ENCODE peak calls at places on chromosomes 5 and 9, in four cellular contexts. M, O, C and N are unnamed samples.

GRCh38 chr9:134723491-134723890 is 81.9 kb downstream of the COL5A1 start:
- DNase-seq in O (no peak), M (no peak), C (no peak), N (no peak)

GRCh38 chr5:82560546-82560945 is 282.4 kb upstream of the RPS23 start:
- DNase-seq in C (no peak), M (no peak), O (no peak), N (no peak)

GRCh38 chr9:107733530-107733907 is 243.9 kb upstream of the KLF4 start:
- DNase-seq in O (peak; percentile 83), M (no peak), C (peak; percentile 7), N (no peak)

GRCh38 chr5:139711852-139712171 is 63.7 kb downstream of the CXXC5 start:
- DNase-seq in M (no peak), C (no peak), O (no peak), N (no peak)

GRCh38 chr5:179762079-179762780 is 29.6 kb downstream of the MAML1 start:
- DNase-seq in M (peak; percentile 83), C (peak; percentile 18), O (no peak), N (peak; percentile 57)

GRCh38 chr9:98117984-98118639 is 910 bp downstream of the TRIM14 start:
- DNase-seq in M (peak; percentile 71), O (peak; percentile 61), C (no peak), N (peak; percentile 61)

GRCh38 chr5:65043843-65044359 is 275.2 kb downstream of the CWC27 start:
- DNase-seq in O (no peak), C (no peak), M (no peak), N (no peak)

GRCh38 chr5:124634228-124634819 is 112.1 kb downstream of the ZNF608 start:
- DNase-seq in O (no peak), C (no peak), M (no peak), N (no peak)

GRCh38 chr5:42494414-42494813 is 71.2 kb downstream of the GHR start:
- DNase-seq in O (no peak), C (no peak), M (no peak), N (no peak)

DNA sequence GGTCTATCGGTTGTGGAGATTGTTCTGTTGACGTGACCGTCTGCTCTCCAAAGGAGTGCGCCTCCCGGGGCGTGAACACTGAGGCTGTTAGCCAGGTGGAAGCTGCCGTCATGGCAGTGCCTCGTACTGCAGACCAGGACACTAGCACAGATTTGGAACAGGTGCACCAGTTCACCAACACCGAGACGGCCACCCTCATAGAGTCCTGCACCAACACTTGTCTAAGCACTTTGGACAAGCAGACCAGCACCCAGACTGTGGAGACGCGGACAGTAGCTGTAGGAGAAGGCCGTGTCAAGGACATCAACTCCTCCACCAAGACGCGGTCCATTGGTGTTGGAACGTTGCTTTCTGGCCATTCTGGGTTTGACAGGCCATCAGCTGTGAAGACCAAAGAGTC is 128.9 kb upstream of the DMRT1 start:
- DNase-seq in C (no peak), M (no peak), O (no peak), N (no peak)
- H3K4me3 ChIP-seq in C (no peak overlapping the region), M (no peak overlapping the region), O (no peak overlapping the region), N (no peak overlapping the region)

DNA sequence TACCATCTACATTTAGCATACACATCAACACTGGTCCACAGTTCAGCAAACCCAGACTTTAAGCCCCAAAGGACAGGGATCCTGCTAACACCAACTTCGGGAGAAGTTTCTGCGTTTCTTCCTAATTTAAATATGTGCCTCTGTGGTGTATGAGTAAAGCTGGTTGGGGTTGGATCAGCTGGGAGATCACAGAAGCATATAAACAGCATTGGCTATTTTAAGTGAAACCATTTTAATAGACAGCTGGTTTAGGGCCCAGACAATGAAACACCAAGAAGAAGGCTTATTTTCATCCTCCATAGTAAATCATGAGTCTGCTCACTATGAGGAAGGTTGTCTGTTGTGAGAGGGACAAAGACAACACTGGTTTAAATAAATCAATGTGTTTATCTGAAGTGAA is 11.3 kb downstream of the EBF1 start:
- DNase-seq in C (no peak), M (no peak), O (no peak), N (no peak)
- H3K4me1 ChIP-seq in C (no peaks in the 10 kb centered on the region), M (peaks cover 97% of the 10 kb centered on the region), O (peaks cover 8% of the 10 kb centered on the region), N (peaks cover 19% of the 10 kb centered on the region)

GRCh38 chr9:96565684-96566360 is 53.8 kb downstream of the CDC14B start:
- DNase-seq in C (no peak), M (no peak), O (no peak), N (no peak)
- H3K4me3 ChIP-seq in C (peak overlapping the region; percentile 92), M (no peak overlapping the region), O (peak overlapping the region; percentile 79), N (no peak overlapping the region)

GRCh38 chr9:136103651-136104487 is 8.8 kb upstream of the NACC2 start:
- DNase-seq in M (no peak), C (peak; percentile 45), O (no peak), N (no peak)
- H3K4me1 ChIP-seq in M (peaks cover 6% of the 10 kb centered on the region), C (peaks cover 12% of the 10 kb centered on the region), O (peaks cover 5% of the 10 kb centered on the region), N (peaks cover 48% of the 10 kb centered on the region)

GRCh38 chr9:128654481-128654880 is 2.2 kb downstream of the DYNC2I2 start:
- DNase-seq in O (no peak), C (no peak), M (peak; percentile 33), N (no peak)
- H3K4me3 ChIP-seq in O (no peak overlapping the region), C (no peak overlapping the region), M (no peak overlapping the region), N (no peak overlapping the region)

DNA sequence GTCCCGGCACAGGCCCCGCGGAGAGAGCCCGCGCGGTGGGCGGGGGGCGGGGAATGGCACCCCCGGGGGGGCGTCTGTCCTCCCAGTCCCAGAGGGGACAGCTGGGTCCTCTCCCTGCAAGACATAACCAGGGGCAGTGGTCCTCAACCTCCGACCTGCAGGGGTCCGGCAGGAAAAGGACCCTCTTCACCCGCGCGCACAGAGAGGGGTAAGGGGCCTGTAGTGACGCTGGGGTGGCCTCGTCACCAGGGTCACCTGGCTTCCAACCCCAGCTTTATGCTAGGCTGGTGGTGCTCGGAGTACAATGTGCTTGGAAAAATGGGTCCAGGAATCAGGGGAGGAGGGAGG is 34.2 kb downstream of the LHX2 start:
- DNase-seq in C (no peak), O (no peak), M (no peak), N (no peak)
- H3K4me1 ChIP-seq in C (no peaks in the 10 kb centered on the region), O (peaks cover 6% of the 10 kb centered on the region), M (peaks cover under 1% of the 10 kb centered on the region), N (no peaks in the 10 kb centered on the region)